ENCODE peak calls at places on chromosome 1, in seven cellular contexts. Q is iPS-NIHi11; B is occipital lobe; Z is substantia nigra; D is activated T-helper 9 cell treated with anti-CD3 and anti-CD28 coated beads, Interleukin-2, amount 50 U/mL, for 16 hours; I is anterior cingulate cortex; A is choroid plexus epithelial cell. T is an unnamed sample.

GRCh38 chr1:96901783-96902363 is 180.3 kb downstream of the PTBP2 start:
- DNase-seq in A (no peak), I (no peak), Z (no peak), B (no peak), Q (no peak), D (no peak), T (no peak)

GRCh38 chr1:23394664-23395063 is 25.0 kb upstream of the ZNF436 start:
- DNase-seq in D (no peak), A (peak; percentile 82), I (peak; percentile 18), Q (peak; percentile 67), B (peak; percentile 64), Z (peak; percentile 25), T (no peak)

GRCh38 chr1:161021168-161021958 is 411 bp upstream of the F11R start:
- DNase-seq in D (peak; percentile 77), I (peak; percentile 14), A (peak; percentile 72), Q (peak; percentile 98), Z (peak; percentile 39), B (peak; percentile 53), T (peak; percentile 89)

GRCh38 chr1:112177314-112177713 is 187.8 kb upstream of the KCND3 start:
- DNase-seq in I (no peak), D (no peak), A (no peak), Z (no peak), Q (no peak), B (no peak), T (no peak)

GRCh38 chr1:115135681-115136080 is 46.4 kb upstream of the TSPAN2 start:
- DNase-seq in Z (no peak), A (peak; percentile 33), D (no peak), Q (no peak), I (no peak), B (no peak), T (no peak)

GRCh38 chr1:107555578-107555977 is 409.4 kb downstream of the VAV3 start:
- DNase-seq in A (no peak), B (no peak), Q (no peak), I (no peak), D (no peak), Z (no peak), T (no peak)

GRCh38 chr1:201444792-201445191 is 23.3 kb upstream of the TNNI1 start:
- DNase-seq in Z (no peak), Q (no peak), I (no peak), B (no peak), A (peak; percentile 56), D (no peak), T (no peak)

GRCh38 chr1:3333903-3334302 is 120.6 kb upstream of the ARHGEF16 start:
- DNase-seq in Z (no peak), I (peak; percentile 31), A (no peak), D (no peak), Q (no peak), B (no peak), T (peak; percentile 27)

T was measured in nucleus accumbens.